ENCODE peak calls at places on chromosome 21, in nine cellular contexts. Q is C1 segment of cervical spinal cord; D is activated CD4-positive, alpha-beta T cell treated with anti-CD3 and anti-CD28 coated beads, Interleukin-2, amount 50 U/mL, for 1 hour; N is GM10248; Y is GM19239; V is iris pigment epithelial cell; C is neural progenitor cell; B is stimulated activated CD8-positive, alpha-beta memory T cell treated with anti-CD3 and anti-CD28 coated beads, Interleukin-2, amount 100 ng/mL, for 1 hour; J is RWPE1. X is an unnamed sample.

GRCh38 chr21:27772816-27773215 is 805.9 kb upstream of the ADAMTS5 start:
- DNase-seq in Q (no peak), D (no peak), N (no peak), Y (no peak), V (no peak), C (no peak), B (no peak), J (no peak), X (no peak)

GRCh38 chr21:31846690-31847089 is 26.1 kb upstream of the HUNK start:
- DNase-seq in Q (no peak), D (no peak), N (no peak), Y (no peak), V (no peak), C (no peak), B (no peak), J (no peak), X (no peak)

GRCh38 chr21:33969600-33969999 is 54.0 kb upstream of the ATP5PO start:
- DNase-seq in Q (no peak), D (no peak), N (no peak), Y (no peak), V (no peak), C (no peak), B (no peak), J (no peak), X (no peak)

GRCh38 chr21:19510057-19510456 is 1106.5 kb upstream of the TMPRSS15 start:
- DNase-seq in Q (no peak), D (no peak), N (no peak), Y (no peak), V (no peak), C (no peak), B (no peak), J (no peak), X (no peak)

GRCh38 chr21:28975401-28975800 is 17.3 kb downstream of the LTN1 start:
- DNase-seq in Q (no peak), D (no peak), N (no peak), Y (no peak), V (peak; percentile 54), C (no peak), B (no peak), J (no peak), X (no peak)

GRCh38 chr21:41662161-41662560 is 104.7 kb downstream of the RIPK4 start:
- DNase-seq in Q (no peak), D (no peak), N (no peak), Y (no peak), V (no peak), C (no peak), B (no peak), J (no peak), X (no peak)

GRCh38 chr21:17269760-17270159 is 243.1 kb upstream of the CXADR start:
- DNase-seq in Q (no peak), D (no peak), N (no peak), Y (no peak), V (no peak), C (no peak), B (no peak), J (no peak), X (no peak)

GRCh38 chr21:35652872-35653271 is 407.5 kb downstream of the SETD4 start:
- DNase-seq in Q (no peak), D (no peak), N (no peak), Y (no peak), V (no peak), C (no peak), B (no peak), J (no peak), X (no peak)

GRCh38 chr21:42255038-42255601 is 36.2 kb downstream of the ABCG1 start:
- DNase-seq in Q (no peak), D (no peak), N (no peak), Y (no peak), V (no peak), C (no peak), B (no peak), J (no peak), X (no peak)

GRCh38 chr21:43187715-43188114 is 18.9 kb downstream of the CRYAA start:
- DNase-seq in Q (no peak), D (no peak), N (no peak), Y (no peak), V (no peak), C (no peak), B (no peak), J (no peak), X (no peak)

GRCh38 chr21:43933146-43933673 is 68.2 kb downstream of the AGPAT3 start:
- DNase-seq in Q (no peak), D (no peak), N (no peak), Y (no peak), V (no peak), C (no peak), B (no peak), J (no peak), X (no peak)

GRCh38 chr21:44871576-44872265 is 1.8 kb downstream of the PTTG1IP start:
- DNase-seq in Q (peak; percentile 50), D (peak; percentile 31), N (no peak), Y (no peak), V (peak; percentile 89), C (no peak), B (no peak), J (peak; percentile 86), X (no peak)